ENCODE peak calls at places on chromosome 20, in ten cellular contexts. One of them, this sample, is unnamed.

GRCh38 chr20:19757973-19758887 is at the start of gene RIN2:
- DNase-seq in PC-3: peak
- DNase-seq in fibroblast of villous mesenchyme: peak
- DNase-seq in GM10248: peak
- DNase-seq in right lobe of liver: peak
- DNase-seq in neural crest cell: peak
- DNase-seq in CD8-positive, alpha-beta T cell: no peak
- DNase-seq in GM20000: peak
- DNase-seq in GM13976: peak
- DNase-seq in neural progenitor cell: peak
- DNase-seq in this sample: peak

GRCh38 chr20:42530855-42531674 is 658.6 kb downstream of the PTPRT start:
- DNase-seq in PC-3: peak
- DNase-seq in fibroblast of villous mesenchyme: peak
- DNase-seq in GM10248: peak
- DNase-seq in right lobe of liver: no peak
- DNase-seq in neural crest cell: peak
- DNase-seq in CD8-positive, alpha-beta T cell: no peak
- DNase-seq in GM20000: peak
- DNase-seq in GM13976: peak
- DNase-seq in neural progenitor cell: peak
- DNase-seq in this sample: no peak

GRCh38 chr20:21808863-21809664 is 103.6 kb downstream of the PAX1 start:
- DNase-seq in PC-3: peak
- DNase-seq in fibroblast of villous mesenchyme: no peak
- DNase-seq in GM10248: peak
- DNase-seq in right lobe of liver: peak
- DNase-seq in neural crest cell: peak
- DNase-seq in CD8-positive, alpha-beta T cell: no peak
- DNase-seq in GM20000: peak
- DNase-seq in GM13976: peak
- DNase-seq in neural progenitor cell: peak
- DNase-seq in this sample: peak

GRCh38 chr20:48826883-48827771 is 672 bp downstream of the PREX1 start:
- DNase-seq in PC-3: peak
- DNase-seq in fibroblast of villous mesenchyme: peak
- DNase-seq in GM10248: no peak
- DNase-seq in right lobe of liver: no peak
- DNase-seq in neural crest cell: peak
- DNase-seq in CD8-positive, alpha-beta T cell: peak
- DNase-seq in GM20000: peak
- DNase-seq in GM13976: peak
- DNase-seq in neural progenitor cell: peak
- DNase-seq in this sample: no peak

GRCh38 chr20:53678990-53679596 is 85.5 kb upstream of the ZNF217 start:
- DNase-seq in PC-3: no peak
- DNase-seq in fibroblast of villous mesenchyme: peak
- DNase-seq in GM10248: no peak
- DNase-seq in right lobe of liver: no peak
- DNase-seq in neural crest cell: no peak
- DNase-seq in CD8-positive, alpha-beta T cell: no peak
- DNase-seq in GM20000: no peak
- DNase-seq in GM13976: no peak
- DNase-seq in neural progenitor cell: no peak
- DNase-seq in this sample: no peak

GRCh38 chr20:34797012-34797720 is 28.3 kb downstream of the NCOA6 start:
- DNase-seq in PC-3: no peak
- DNase-seq in fibroblast of villous mesenchyme: no peak
- DNase-seq in GM10248: no peak
- DNase-seq in right lobe of liver: no peak
- DNase-seq in neural crest cell: no peak
- DNase-seq in CD8-positive, alpha-beta T cell: no peak
- DNase-seq in GM20000: no peak
- DNase-seq in GM13976: no peak
- DNase-seq in neural progenitor cell: no peak
- DNase-seq in this sample: no peak

GRCh38 chr20:33649201-33649631 is 12.9 kb upstream of the C20orf144 start:
- DNase-seq in PC-3: no peak
- DNase-seq in fibroblast of villous mesenchyme: peak
- DNase-seq in GM10248: no peak
- DNase-seq in right lobe of liver: no peak
- DNase-seq in neural crest cell: no peak
- DNase-seq in CD8-positive, alpha-beta T cell: no peak
- DNase-seq in GM20000: no peak
- DNase-seq in GM13976: no peak
- DNase-seq in neural progenitor cell: no peak
- DNase-seq in this sample: no peak

GRCh38 chr20:36745234-36745926 is 510 bp downstream of the NDRG3 start:
- DNase-seq in PC-3: no peak
- DNase-seq in fibroblast of villous mesenchyme: no peak
- DNase-seq in GM10248: no peak
- DNase-seq in right lobe of liver: peak
- DNase-seq in neural crest cell: no peak
- DNase-seq in CD8-positive, alpha-beta T cell: no peak
- DNase-seq in GM20000: no peak
- DNase-seq in GM13976: no peak
- DNase-seq in neural progenitor cell: peak
- DNase-seq in this sample: no peak

GRCh38 chr20:62577447-62577846 is 64.9 kb upstream of the SLCO4A1 start:
- DNase-seq in PC-3: peak
- DNase-seq in fibroblast of villous mesenchyme: no peak
- DNase-seq in GM10248: no peak
- DNase-seq in right lobe of liver: no peak
- DNase-seq in neural crest cell: no peak
- DNase-seq in CD8-positive, alpha-beta T cell: no peak
- DNase-seq in GM20000: no peak
- DNase-seq in GM13976: no peak
- DNase-seq in neural progenitor cell: no peak
- DNase-seq in this sample: no peak

GRCh38 chr20:62575976-62576722 is 66.2 kb upstream of the SLCO4A1 start:
- DNase-seq in PC-3: no peak
- DNase-seq in fibroblast of villous mesenchyme: no peak
- DNase-seq in GM10248: no peak
- DNase-seq in right lobe of liver: no peak
- DNase-seq in neural crest cell: no peak
- DNase-seq in CD8-positive, alpha-beta T cell: no peak
- DNase-seq in GM20000: no peak
- DNase-seq in GM13976: no peak
- DNase-seq in neural progenitor cell: no peak
- DNase-seq in this sample: no peak

GRCh38 chr20:62580052-62580451 is 62.3 kb upstream of the SLCO4A1 start:
- DNase-seq in PC-3: no peak
- DNase-seq in fibroblast of villous mesenchyme: no peak
- DNase-seq in GM10248: no peak
- DNase-seq in right lobe of liver: no peak
- DNase-seq in neural crest cell: no peak
- DNase-seq in CD8-positive, alpha-beta T cell: no peak
- DNase-seq in GM20000: no peak
- DNase-seq in GM13976: no peak
- DNase-seq in neural progenitor cell: no peak
- DNase-seq in this sample: no peak

GRCh38 chr20:62576815-62577214 is 65.5 kb upstream of the SLCO4A1 start:
- DNase-seq in PC-3: peak
- DNase-seq in fibroblast of villous mesenchyme: peak
- DNase-seq in GM10248: no peak
- DNase-seq in right lobe of liver: no peak
- DNase-seq in neural crest cell: no peak
- DNase-seq in CD8-positive, alpha-beta T cell: no peak
- DNase-seq in GM20000: no peak
- DNase-seq in GM13976: no peak
- DNase-seq in neural progenitor cell: peak
- DNase-seq in this sample: no peak

DNA sequence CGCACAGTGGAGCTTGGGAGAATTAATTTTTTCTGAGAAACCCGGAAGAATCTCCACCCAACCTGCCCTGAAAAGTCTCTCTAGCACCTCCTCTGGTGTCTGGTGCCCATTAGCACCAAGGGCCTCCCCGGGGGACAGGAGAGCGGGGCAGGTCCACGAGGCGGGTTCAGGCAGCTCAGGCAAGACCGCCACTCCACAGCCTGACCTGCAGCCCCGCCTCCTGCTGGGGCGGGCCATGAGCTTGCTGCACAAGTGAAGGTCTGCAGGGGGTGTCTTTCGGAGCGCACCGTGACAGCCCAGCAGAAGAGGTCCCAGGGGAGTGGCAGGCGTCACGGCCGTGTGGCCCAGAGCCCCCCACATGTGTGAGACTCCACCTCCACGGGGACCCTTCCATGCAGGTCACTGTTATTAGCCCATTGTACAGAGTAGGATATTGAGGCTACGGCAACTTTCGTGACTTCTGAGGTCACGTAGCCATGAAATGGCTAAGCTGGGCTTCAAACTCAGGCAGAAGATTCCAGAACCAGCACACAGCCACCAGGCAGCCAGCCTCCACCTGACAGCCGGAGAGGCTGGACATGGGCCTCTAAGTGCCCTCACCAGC is 63.9 kb upstream of the SLCO4A1 start:
- DNase-seq in PC-3: peak
- DNase-seq in fibroblast of villous mesenchyme: no peak
- DNase-seq in GM10248: no peak
- DNase-seq in right lobe of liver: no peak
- DNase-seq in neural crest cell: no peak
- DNase-seq in CD8-positive, alpha-beta T cell: no peak
- DNase-seq in GM20000: no peak
- DNase-seq in GM13976: no peak
- DNase-seq in neural progenitor cell: no peak
- DNase-seq in this sample: no peak
- TF ChIP-seq CTCF in PC-3: peak
- TF ChIP-seq CTCF in fibroblast of villous mesenchyme: no peak
- TF ChIP-seq CTCF in GM10248: no peak
- TF ChIP-seq CTCF in right lobe of liver: no peak
- TF ChIP-seq CTCF in neural crest cell: no peak
- TF ChIP-seq CTCF in CD8-positive, alpha-beta T cell: no peak
- TF ChIP-seq CTCF in GM20000: no peak
- TF ChIP-seq CTCF in GM13976: no peak
- TF ChIP-seq CTCF in neural progenitor cell: no peak
- TF ChIP-seq CTCF in this sample: no peak

DNA sequence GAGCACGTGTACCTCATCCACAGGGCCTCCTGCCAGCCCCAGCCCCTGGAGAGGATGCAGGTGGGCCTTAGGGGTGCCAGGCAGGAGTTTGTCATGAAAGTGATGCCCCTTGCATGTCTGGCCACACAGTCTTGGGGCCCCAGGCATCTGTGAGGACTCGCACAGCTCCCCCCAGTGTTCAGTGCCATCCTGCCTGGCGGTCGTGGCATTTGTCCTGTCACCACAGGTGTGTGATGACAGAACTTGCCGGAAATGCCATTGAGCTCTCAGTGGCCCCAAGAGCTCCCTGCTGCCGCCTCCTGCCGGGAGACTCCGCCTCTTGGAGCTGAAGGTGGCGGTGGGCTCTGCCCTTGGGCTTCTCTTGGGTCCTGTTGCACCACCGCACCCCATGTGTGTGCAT is 30.6 kb upstream of the ADRM1 start:
- DNase-seq in PC-3: no peak
- DNase-seq in fibroblast of villous mesenchyme: no peak
- DNase-seq in GM10248: no peak
- DNase-seq in right lobe of liver: no peak
- DNase-seq in neural crest cell: no peak
- DNase-seq in CD8-positive, alpha-beta T cell: no peak
- DNase-seq in GM20000: no peak
- DNase-seq in GM13976: no peak
- DNase-seq in neural progenitor cell: peak
- DNase-seq in this sample: no peak
- TF ChIP-seq CTCF in PC-3: no peak
- TF ChIP-seq CTCF in fibroblast of villous mesenchyme: no peak
- TF ChIP-seq CTCF in GM10248: no peak
- TF ChIP-seq CTCF in right lobe of liver: no peak
- TF ChIP-seq CTCF in neural crest cell: no peak
- TF ChIP-seq CTCF in CD8-positive, alpha-beta T cell: no peak
- TF ChIP-seq CTCF in GM20000: no peak
- TF ChIP-seq CTCF in GM13976: no peak
- TF ChIP-seq CTCF in neural progenitor cell: no peak
- TF ChIP-seq CTCF in this sample: no peak

DNA sequence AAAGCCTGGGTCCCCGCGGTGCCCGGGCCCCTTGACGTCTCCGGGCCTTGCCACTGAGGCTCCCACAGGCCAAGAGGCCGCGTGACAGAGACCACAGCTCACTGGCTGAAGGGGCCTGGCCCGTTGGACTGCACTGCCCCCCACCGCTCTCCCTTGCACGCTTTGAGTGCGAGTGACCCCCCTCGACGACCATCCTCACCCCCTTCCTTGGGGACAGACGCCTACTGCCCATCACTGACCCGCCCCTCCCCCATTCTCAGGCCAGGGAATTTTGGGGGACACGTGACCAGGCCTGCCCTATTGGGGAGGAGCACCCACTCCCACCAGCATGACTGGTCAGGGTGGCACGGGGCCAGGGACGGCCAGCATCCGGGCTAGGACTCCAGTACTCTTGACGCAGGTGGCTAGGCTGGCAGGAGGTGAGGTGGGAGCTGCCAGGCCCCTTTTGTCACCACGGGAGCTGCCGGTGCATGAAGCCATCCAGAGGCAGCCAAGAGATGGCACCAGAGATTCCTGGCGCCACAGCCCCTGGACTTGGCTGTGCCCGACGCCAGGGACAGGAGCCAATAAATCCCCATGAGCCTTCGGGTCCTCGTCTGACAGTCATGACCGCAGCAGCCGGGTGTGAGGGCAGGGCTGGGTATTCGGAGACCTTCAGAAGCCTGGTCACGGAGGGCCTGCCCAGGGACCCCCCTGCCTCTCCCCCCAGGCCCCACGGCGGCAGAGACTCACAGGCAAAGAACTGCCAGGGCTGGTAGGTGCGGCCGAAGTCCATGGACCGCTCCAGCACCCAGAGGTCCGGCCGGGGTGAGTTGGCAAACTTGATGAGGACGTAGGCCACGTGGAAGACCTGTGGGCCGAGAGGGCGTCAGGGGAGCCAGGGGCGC is 14.5 kb downstream of the LAMA5 start:
- DNase-seq in PC-3: peak
- DNase-seq in fibroblast of villous mesenchyme: no peak
- DNase-seq in GM10248: no peak
- DNase-seq in right lobe of liver: peak
- DNase-seq in neural crest cell: no peak
- DNase-seq in CD8-positive, alpha-beta T cell: peak
- DNase-seq in GM20000: no peak
- DNase-seq in GM13976: no peak
- DNase-seq in neural progenitor cell: no peak
- DNase-seq in this sample: peak
- TF ChIP-seq CTCF in PC-3: peak
- TF ChIP-seq CTCF in fibroblast of villous mesenchyme: no peak
- TF ChIP-seq CTCF in GM10248: no peak
- TF ChIP-seq CTCF in right lobe of liver: peak
- TF ChIP-seq CTCF in neural crest cell: no peak
- TF ChIP-seq CTCF in CD8-positive, alpha-beta T cell: no peak
- TF ChIP-seq CTCF in GM20000: no peak
- TF ChIP-seq CTCF in GM13976: no peak
- TF ChIP-seq CTCF in neural progenitor cell: no peak
- TF ChIP-seq CTCF in this sample: no peak

GRCh38 chr20:23832775-23833508 is 6.4 kb upstream of the CST2 start:
- DNase-seq in PC-3: peak
- DNase-seq in fibroblast of villous mesenchyme: peak
- DNase-seq in GM10248: no peak
- DNase-seq in right lobe of liver: no peak
- DNase-seq in neural crest cell: no peak
- DNase-seq in CD8-positive, alpha-beta T cell: no peak
- DNase-seq in GM20000: no peak
- DNase-seq in GM13976: no peak
- DNase-seq in neural progenitor cell: no peak
- DNase-seq in this sample: no peak

GRCh38 chr20:23841693-23842092 is 15.2 kb upstream of the CST2 start:
- DNase-seq in PC-3: no peak
- DNase-seq in fibroblast of villous mesenchyme: no peak
- DNase-seq in GM10248: no peak
- DNase-seq in right lobe of liver: no peak
- DNase-seq in neural crest cell: no peak
- DNase-seq in CD8-positive, alpha-beta T cell: no peak
- DNase-seq in GM20000: no peak
- DNase-seq in GM13976: no peak
- DNase-seq in neural progenitor cell: no peak
- DNase-seq in this sample: no peak

GRCh38 chr20:23835716-23836115 is 9.2 kb upstream of the CST2 start:
- DNase-seq in PC-3: no peak
- DNase-seq in fibroblast of villous mesenchyme: no peak
- DNase-seq in GM10248: no peak
- DNase-seq in right lobe of liver: no peak
- DNase-seq in neural crest cell: no peak
- DNase-seq in CD8-positive, alpha-beta T cell: no peak
- DNase-seq in GM20000: no peak
- DNase-seq in GM13976: no peak
- DNase-seq in neural progenitor cell: no peak
- DNase-seq in this sample: no peak
- TF ChIP-seq CTCF in PC-3: no peak
- TF ChIP-seq CTCF in fibroblast of villous mesenchyme: no peak
- TF ChIP-seq CTCF in GM10248: no peak
- TF ChIP-seq CTCF in right lobe of liver: no peak
- TF ChIP-seq CTCF in neural crest cell: no peak
- TF ChIP-seq CTCF in CD8-positive, alpha-beta T cell: no peak
- TF ChIP-seq CTCF in GM20000: no peak
- TF ChIP-seq CTCF in GM13976: no peak
- TF ChIP-seq CTCF in neural progenitor cell: no peak
- TF ChIP-seq CTCF in this sample: no peak